ENCODE peak calls at places on chromosomes 3 and 15, in five cellular contexts. H, C, N, I and Z are unnamed samples.

GRCh38 chr3:56919137-56919796 is 117.5 kb upstream of the ARHGEF3 start:
- DNase-seq in H (no peak), C (no peak), N (no peak), I (no peak), Z (no peak)

GRCh38 chr15:89707577-89707976 is 17.0 kb downstream of the WDR93 start:
- DNase-seq in H (no peak), C (no peak), N (no peak), I (no peak), Z (no peak)

GRCh38 chr3:124174463-124174862 is 182.5 kb upstream of the ROPN1 start:
- DNase-seq in H (no peak), C (no peak), N (no peak), I (no peak), Z (no peak)

GRCh38 chr15:67835349-67836133 is 4.3 kb downstream of the RNU6-1 start:
- DNase-seq in H (no peak), C (no peak), N (no peak), I (no peak), Z (no peak)

GRCh38 chr3:11582123-11582968 is 61.4 kb downstream of the VGLL4 start:
- DNase-seq in H (peak; percentile 53), C (peak; percentile 63), N (peak; percentile 93), I (no peak), Z (no peak)

GRCh38 chr3:57876632-57877031 is 120.5 kb downstream of the SLMAP start:
- DNase-seq in H (no peak), C (no peak), N (no peak), I (no peak), Z (no peak)

GRCh38 chr3:58035512-58035867 is 27.3 kb downstream of the FLNB start:
- DNase-seq in H (no peak), C (no peak), N (peak; percentile 64), I (no peak), Z (no peak)

GRCh38 chr3:98058244-98058960 is 23.3 kb upstream of the GABRR3 start:
- DNase-seq in H (no peak), C (no peak), N (no peak), I (no peak), Z (no peak)

GRCh38 chr3:124615896-124616543 is 114.2 kb upstream of the UMPS start:
- DNase-seq in H (peak; percentile 89), C (no peak), N (no peak), I (no peak), Z (no peak)

GRCh38 chr15:79463043-79463780 is 31.1 kb downstream of the MINAR1 start:
- DNase-seq in H (no peak), C (no peak), N (no peak), I (no peak), Z (no peak)

GRCh38 chr3:30655187-30655812 is 48.9 kb downstream of the TGFBR2 start:
- DNase-seq in H (no peak), C (peak; percentile 34), N (peak; percentile 88), I (peak; percentile 37), Z (peak; percentile 68)

GRCh38 chr3:16101295-16102186 is 72.9 kb upstream of the GALNT15 start:
- DNase-seq in H (no peak), C (peak; percentile 99), N (peak; percentile 78), I (peak; percentile 98), Z (peak; percentile 93)

GRCh38 chr15:67090297-67091072 is 25.1 kb downstream of the SMAD3 start:
- DNase-seq in H (no peak), C (no peak), N (no peak), I (no peak), Z (no peak)

GRCh38 chr3:42513521-42513920 is 11.1 kb downstream of the VIPR1 start:
- DNase-seq in H (no peak), C (no peak), N (no peak), I (no peak), Z (no peak)

GRCh38 chr3:148750296-148750695 is 52.6 kb downstream of the AGTR1 start:
- DNase-seq in H (no peak), C (no peak), N (peak; percentile 15), I (no peak), Z (no peak)

GRCh38 chr15:98923579-98923978 is 84.0 kb downstream of the PGPEP1L start:
- DNase-seq in H (no peak), C (no peak), N (no peak), I (no peak), Z (no peak)

GRCh38 chr3:99842826-99843589 is 25.3 kb downstream of the CMSS1 start:
- DNase-seq in H (no peak), C (peak; percentile 40), N (peak; percentile 64), I (no peak), Z (peak; percentile 64)

GRCh38 chr15:101679861-101680260 is 27.7 kb upstream of the TM2D3 start:
- DNase-seq in H (no peak), C (no peak), N (no peak), I (no peak), Z (no peak)

GRCh38 chr15:75031773-75032302 is 8.4 kb downstream of the PPCDC start:
- DNase-seq in H (no peak), C (no peak), N (no peak), I (no peak), Z (peak; percentile 61)

GRCh38 chr3:37935756-37936666 is 54.6 kb upstream of the VILL start:
- DNase-seq in H (no peak), C (peak; percentile 79), N (peak; percentile 98), I (peak; percentile 37), Z (peak; percentile 94)
- H3K27ac ChIP-seq in H (peak overlapping the region; percentile 16), C (peak overlapping the region; percentile 74), N (peak overlapping the region; percentile 55), I (no peak overlapping the region), Z (peak overlapping the region; percentile 84)

GRCh38 chr3:185932213-185932612 is 5.6 kb downstream of the TRA2B start:
- DNase-seq in H (no peak), C (no peak), N (peak; percentile 23), I (no peak), Z (no peak)

GRCh38 chr3:185931777-185932176 is 6.0 kb downstream of the TRA2B start:
- DNase-seq in H (no peak), C (no peak), N (no peak), I (no peak), Z (no peak)

GRCh38 chr3:185934726-185935464 is 2.9 kb downstream of the TRA2B start:
- DNase-seq in H (no peak), C (peak; percentile 29), N (no peak), I (no peak), Z (no peak)

GRCh38 chr3:185935465-185936263 is 2.1 kb downstream of the TRA2B start:
- DNase-seq in H (no peak), C (peak; percentile 37), N (peak; percentile 61), I (no peak), Z (no peak)

DNA sequence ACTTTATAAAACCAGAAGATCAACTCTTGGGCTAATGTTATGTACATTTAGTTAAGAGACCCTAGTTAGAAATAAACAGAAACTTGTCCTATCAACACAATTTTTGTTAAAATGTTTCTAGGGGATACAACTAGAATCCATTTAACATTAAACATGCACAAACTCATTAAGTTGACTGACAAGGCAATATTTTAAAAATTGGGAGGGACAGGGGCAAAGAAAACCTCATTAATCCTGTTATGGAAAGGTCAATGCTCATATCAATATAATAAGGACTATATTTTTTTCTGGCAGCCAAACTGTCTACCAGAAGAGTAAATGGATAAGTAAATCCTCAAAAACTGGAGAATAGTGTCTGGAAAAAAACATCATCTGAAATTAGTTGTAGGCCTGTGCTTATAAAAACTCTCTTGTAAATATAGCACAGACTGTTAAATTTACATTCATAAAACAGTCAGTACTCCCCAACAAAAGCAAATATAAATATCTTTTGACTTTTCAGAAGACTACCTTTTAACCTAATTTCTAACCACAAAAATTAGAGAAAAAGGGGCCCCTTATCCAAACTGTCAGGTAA is 4.4 kb downstream of the TRA2B start:
- DNase-seq in H (no peak), C (no peak), N (no peak), I (no peak), Z (no peak)
- H3K4me1 ChIP-seq in H (peaks cover 64% of the 10 kb centered on the region), C (peaks cover 37% of the 10 kb centered on the region), N (peaks cover 10% of the 10 kb centered on the region), I (peaks cover 53% of the 10 kb centered on the region), Z (peaks cover 74% of the 10 kb centered on the region)

GRCh38 chr15:26854435-26854834 is 12.4 kb upstream of the GABRA5 start:
- DNase-seq in H (no peak), C (no peak), N (no peak), I (no peak), Z (no peak)
- H3K27ac ChIP-seq in H (no peak overlapping the region), C (no peak overlapping the region), N (no peak overlapping the region), I (no peak overlapping the region), Z (no peak overlapping the region)

DNA sequence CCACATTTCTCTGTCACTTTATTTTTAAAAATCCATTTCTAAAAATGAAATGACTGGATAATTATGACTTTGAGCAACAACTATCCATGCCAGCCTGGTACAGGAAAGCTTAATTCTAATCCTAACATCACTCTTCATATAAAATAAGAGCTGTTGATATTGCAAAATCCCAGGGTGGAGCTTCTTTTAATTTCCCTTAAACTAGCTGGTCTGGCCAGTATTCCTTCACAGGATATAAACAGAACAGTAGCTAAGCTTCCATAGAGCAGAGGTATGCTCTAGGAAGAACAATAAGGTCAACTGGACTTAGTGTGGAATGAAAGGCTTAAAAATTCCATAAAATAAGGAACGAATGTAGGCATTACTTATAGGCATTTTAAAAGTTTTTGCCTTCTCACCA is 30.2 kb upstream of the ZNF280D start:
- DNase-seq in H (no peak), C (no peak), N (no peak), I (no peak), Z (no peak)
- H3K4me1 ChIP-seq in H (peaks cover 22% of the 10 kb centered on the region), C (peaks cover 28% of the 10 kb centered on the region), N (peaks cover 9% of the 10 kb centered on the region), I (peaks cover 22% of the 10 kb centered on the region), Z (no peaks in the 10 kb centered on the region)

GRCh38 chr15:47588968-47589367 is 128.3 kb upstream of the SEMA6D start:
- DNase-seq in H (no peak), C (no peak), N (no peak), I (no peak), Z (no peak)
- H3K27ac ChIP-seq in H (no peak overlapping the region), C (no peak overlapping the region), N (no peak overlapping the region), I (no peak overlapping the region), Z (no peak overlapping the region)

DNA sequence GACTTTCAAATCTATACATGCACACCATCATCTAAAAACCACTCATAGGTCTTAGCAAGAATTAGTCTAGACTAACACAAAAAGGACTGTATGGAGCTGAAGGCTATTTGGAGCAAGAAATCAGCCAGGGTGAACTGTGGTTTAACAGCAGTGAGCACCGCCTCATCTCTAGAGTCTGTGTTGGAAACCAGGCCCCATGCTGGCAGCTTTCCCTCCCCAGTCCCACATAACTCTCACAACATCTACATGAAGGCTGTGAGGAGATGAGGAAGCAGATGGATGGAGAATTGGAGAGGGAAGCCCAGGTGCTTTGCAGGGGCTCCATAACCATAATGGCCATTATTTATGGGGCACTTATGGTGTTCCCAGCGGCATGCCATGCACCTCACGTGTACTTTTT is 133.2 kb upstream of the TOPAZ1 start:
- DNase-seq in H (no peak), C (no peak), N (no peak), I (no peak), Z (no peak)
- H3K4me1 ChIP-seq in H (no peaks in the 10 kb centered on the region), C (peaks cover 34% of the 10 kb centered on the region), N (no peaks in the 10 kb centered on the region), I (peaks cover 19% of the 10 kb centered on the region), Z (peaks cover 20% of the 10 kb centered on the region)

GRCh38 chr3:120680193-120680894 is 1.7 kb downstream of the HGD start:
- DNase-seq in H (no peak), C (no peak), N (no peak), I (no peak), Z (no peak)

GRCh38 chr3:120681506-120682038 is 467 bp downstream of the HGD start:
- DNase-seq in H (no peak), C (no peak), N (no peak), I (no peak), Z (no peak)

GRCh38 chr3:120678984-120679383 is 3.1 kb downstream of the HGD start:
- DNase-seq in H (no peak), C (no peak), N (peak; percentile 24), I (no peak), Z (no peak)

GRCh38 chr3:120681018-120681417 is 1.0 kb downstream of the HGD start:
- DNase-seq in H (no peak), C (no peak), N (no peak), I (no peak), Z (no peak)

GRCh38 chr3:120678331-120678845 is 3.7 kb downstream of the HGD start:
- DNase-seq in H (peak; percentile 13), C (peak; percentile 68), N (peak; percentile 72), I (peak; percentile 21), Z (peak; percentile 33)
- H3K27ac ChIP-seq in H (peak overlapping the region; percentile 41), C (no peak overlapping the region), N (peak overlapping the region; percentile 13), I (no peak overlapping the region), Z (peak overlapping the region; percentile 79)